ENCODE peak calls at places on chromosomes 16 and 17, in ten cellular contexts. One of them, this sample, is unnamed.

GRCh38 chr17:47987240-47987835 is 16.4 kb downstream of the CDK5RAP3 start:
- DNase-seq in GM23248: peak
- DNase-seq in dermis blood vessel endothelial cell: peak
- DNase-seq in fibroblast of pulmonary artery: no peak
- DNase-seq in posterior cingulate gyrus: no peak
- DNase-seq in NCI-H446: peak
- DNase-seq in ELR: no peak
- DNase-seq in nucleus accumbens: no peak
- DNase-seq in A549: no peak
- DNase-seq in mammary epithelial cell: no peak
- DNase-seq in this sample: peak

GRCh38 chr17:49553676-49554335 is 21.9 kb upstream of the NXPH3 start:
- DNase-seq in GM23248: no peak
- DNase-seq in dermis blood vessel endothelial cell: no peak
- DNase-seq in fibroblast of pulmonary artery: no peak
- DNase-seq in posterior cingulate gyrus: no peak
- DNase-seq in NCI-H446: no peak
- DNase-seq in ELR: no peak
- DNase-seq in nucleus accumbens: no peak
- DNase-seq in A549: no peak
- DNase-seq in mammary epithelial cell: no peak
- DNase-seq in this sample: no peak

GRCh38 chr17:81076097-81076754 is 41.3 kb downstream of the BAIAP2 start:
- DNase-seq in GM23248: no peak
- DNase-seq in dermis blood vessel endothelial cell: no peak
- DNase-seq in fibroblast of pulmonary artery: no peak
- DNase-seq in posterior cingulate gyrus: peak
- DNase-seq in NCI-H446: no peak
- DNase-seq in ELR: no peak
- DNase-seq in nucleus accumbens: no peak
- DNase-seq in A549: no peak
- DNase-seq in mammary epithelial cell: no peak
- DNase-seq in this sample: no peak

GRCh38 chr16:26169451-26169850 is 477.7 kb downstream of the HS3ST4 start:
- DNase-seq in GM23248: no peak
- DNase-seq in dermis blood vessel endothelial cell: no peak
- DNase-seq in fibroblast of pulmonary artery: no peak
- DNase-seq in posterior cingulate gyrus: no peak
- DNase-seq in NCI-H446: no peak
- DNase-seq in ELR: no peak
- DNase-seq in nucleus accumbens: no peak
- DNase-seq in A549: no peak
- DNase-seq in mammary epithelial cell: no peak
- DNase-seq in this sample: no peak

GRCh38 chr16:21684199-21684598 is 20.4 kb downstream of the OTOA start:
- DNase-seq in GM23248: peak
- DNase-seq in dermis blood vessel endothelial cell: peak
- DNase-seq in fibroblast of pulmonary artery: peak
- DNase-seq in posterior cingulate gyrus: no peak
- DNase-seq in NCI-H446: peak
- DNase-seq in ELR: peak
- DNase-seq in nucleus accumbens: no peak
- DNase-seq in A549: peak
- DNase-seq in mammary epithelial cell: no peak
- DNase-seq in this sample: no peak

GRCh38 chr17:82241926-82242697 is 13.3 kb downstream of the SLC16A3 start:
- DNase-seq in GM23248: no peak
- DNase-seq in dermis blood vessel endothelial cell: no peak
- DNase-seq in fibroblast of pulmonary artery: no peak
- DNase-seq in posterior cingulate gyrus: no peak
- DNase-seq in NCI-H446: no peak
- DNase-seq in ELR: peak
- DNase-seq in nucleus accumbens: no peak
- DNase-seq in A549: no peak
- DNase-seq in mammary epithelial cell: no peak
- DNase-seq in this sample: no peak

GRCh38 chr16:86777098-86777946 is 199.0 kb downstream of the FOXL1 start:
- DNase-seq in GM23248: peak
- DNase-seq in dermis blood vessel endothelial cell: no peak
- DNase-seq in fibroblast of pulmonary artery: no peak
- DNase-seq in posterior cingulate gyrus: no peak
- DNase-seq in NCI-H446: no peak
- DNase-seq in ELR: no peak
- DNase-seq in nucleus accumbens: no peak
- DNase-seq in A549: no peak
- DNase-seq in mammary epithelial cell: no peak
- DNase-seq in this sample: no peak

GRCh38 chr17:75998327-75998795 is 2.3 kb upstream of the CDK3 start:
- DNase-seq in GM23248: no peak
- DNase-seq in dermis blood vessel endothelial cell: no peak
- DNase-seq in fibroblast of pulmonary artery: no peak
- DNase-seq in posterior cingulate gyrus: peak
- DNase-seq in NCI-H446: no peak
- DNase-seq in ELR: peak
- DNase-seq in nucleus accumbens: no peak
- DNase-seq in A549: no peak
- DNase-seq in mammary epithelial cell: no peak
- DNase-seq in this sample: no peak

GRCh38 chr16:4576008-4576407 is 19.9 kb downstream of the C16orf96 start:
- DNase-seq in GM23248: no peak
- DNase-seq in dermis blood vessel endothelial cell: no peak
- DNase-seq in fibroblast of pulmonary artery: no peak
- DNase-seq in posterior cingulate gyrus: no peak
- DNase-seq in NCI-H446: no peak
- DNase-seq in ELR: no peak
- DNase-seq in nucleus accumbens: no peak
- DNase-seq in A549: no peak
- DNase-seq in mammary epithelial cell: no peak
- DNase-seq in this sample: no peak

GRCh38 chr17:62052765-62053338 is 12.2 kb downstream of the MED13 start:
- DNase-seq in GM23248: no peak
- DNase-seq in dermis blood vessel endothelial cell: peak
- DNase-seq in fibroblast of pulmonary artery: no peak
- DNase-seq in posterior cingulate gyrus: no peak
- DNase-seq in NCI-H446: no peak
- DNase-seq in ELR: no peak
- DNase-seq in nucleus accumbens: no peak
- DNase-seq in A549: no peak
- DNase-seq in mammary epithelial cell: no peak
- DNase-seq in this sample: peak

GRCh38 chr16:75305364-75306101 is 54.1 kb upstream of the BCAR1 start:
- DNase-seq in GM23248: peak
- DNase-seq in dermis blood vessel endothelial cell: peak
- DNase-seq in fibroblast of pulmonary artery: peak
- DNase-seq in posterior cingulate gyrus: no peak
- DNase-seq in NCI-H446: peak
- DNase-seq in ELR: peak
- DNase-seq in nucleus accumbens: no peak
- DNase-seq in A549: peak
- DNase-seq in mammary epithelial cell: peak
- DNase-seq in this sample: peak

GRCh38 chr17:80832266-80832676 is 159.4 kb upstream of the CHMP6 start:
- DNase-seq in GM23248: peak
- DNase-seq in dermis blood vessel endothelial cell: peak
- DNase-seq in fibroblast of pulmonary artery: peak
- DNase-seq in posterior cingulate gyrus: peak
- DNase-seq in NCI-H446: peak
- DNase-seq in ELR: peak
- DNase-seq in nucleus accumbens: peak
- DNase-seq in A549: peak
- DNase-seq in mammary epithelial cell: peak
- DNase-seq in this sample: peak

GRCh38 chr17:30249460-30249859 is 14.0 kb upstream of the SLC6A4 start:
- DNase-seq in GM23248: no peak
- DNase-seq in dermis blood vessel endothelial cell: no peak
- DNase-seq in fibroblast of pulmonary artery: peak
- DNase-seq in posterior cingulate gyrus: no peak
- DNase-seq in NCI-H446: no peak
- DNase-seq in ELR: no peak
- DNase-seq in nucleus accumbens: no peak
- DNase-seq in A549: no peak
- DNase-seq in mammary epithelial cell: no peak
- DNase-seq in this sample: no peak

GRCh38 chr16:27749547-27749875 is 199.6 kb downstream of the KATNIP start:
- DNase-seq in GM23248: no peak
- DNase-seq in dermis blood vessel endothelial cell: no peak
- DNase-seq in fibroblast of pulmonary artery: no peak
- DNase-seq in posterior cingulate gyrus: peak
- DNase-seq in NCI-H446: no peak
- DNase-seq in ELR: no peak
- DNase-seq in nucleus accumbens: no peak
- DNase-seq in A549: no peak
- DNase-seq in mammary epithelial cell: no peak
- DNase-seq in this sample: no peak

GRCh38 chr16:56047307-56048234 is 143.7 kb upstream of the GNAO1 start:
- DNase-seq in GM23248: no peak
- DNase-seq in dermis blood vessel endothelial cell: no peak
- DNase-seq in fibroblast of pulmonary artery: no peak
- DNase-seq in posterior cingulate gyrus: no peak
- DNase-seq in NCI-H446: peak
- DNase-seq in ELR: no peak
- DNase-seq in nucleus accumbens: no peak
- DNase-seq in A549: no peak
- DNase-seq in mammary epithelial cell: no peak
- DNase-seq in this sample: no peak

GRCh38 chr17:56594528-56595418 is 1.3 kb downstream of the NOG start:
- DNase-seq in GM23248: peak
- DNase-seq in dermis blood vessel endothelial cell: peak
- DNase-seq in fibroblast of pulmonary artery: no peak
- DNase-seq in posterior cingulate gyrus: no peak
- DNase-seq in NCI-H446: no peak
- DNase-seq in ELR: peak
- DNase-seq in nucleus accumbens: peak
- DNase-seq in A549: peak
- DNase-seq in mammary epithelial cell: peak
- DNase-seq in this sample: peak

GRCh38 chr17:29909604-29910003 is 20.4 kb downstream of the SSH2 start:
- DNase-seq in GM23248: peak
- DNase-seq in dermis blood vessel endothelial cell: peak
- DNase-seq in fibroblast of pulmonary artery: no peak
- DNase-seq in posterior cingulate gyrus: no peak
- DNase-seq in NCI-H446: no peak
- DNase-seq in ELR: peak
- DNase-seq in nucleus accumbens: no peak
- DNase-seq in A549: no peak
- DNase-seq in mammary epithelial cell: peak
- DNase-seq in this sample: no peak

GRCh38 chr16:667113-667779 is 686 bp upstream of the RHOT2 start:
- DNase-seq in GM23248: no peak
- DNase-seq in dermis blood vessel endothelial cell: no peak
- DNase-seq in fibroblast of pulmonary artery: no peak
- DNase-seq in posterior cingulate gyrus: no peak
- DNase-seq in NCI-H446: no peak
- DNase-seq in ELR: no peak
- DNase-seq in nucleus accumbens: peak
- DNase-seq in A549: no peak
- DNase-seq in mammary epithelial cell: no peak
- DNase-seq in this sample: no peak

GRCh38 chr16:10624527-10624926 is 44.1 kb upstream of the EMP2 start:
- DNase-seq in GM23248: no peak
- DNase-seq in dermis blood vessel endothelial cell: no peak
- DNase-seq in fibroblast of pulmonary artery: no peak
- DNase-seq in posterior cingulate gyrus: no peak
- DNase-seq in NCI-H446: no peak
- DNase-seq in ELR: no peak
- DNase-seq in nucleus accumbens: no peak
- DNase-seq in A549: no peak
- DNase-seq in mammary epithelial cell: peak
- DNase-seq in this sample: no peak

GRCh38 chr16:89918453-89919347 is at the start of gene MC1R:
- DNase-seq in GM23248: peak
- DNase-seq in dermis blood vessel endothelial cell: peak
- DNase-seq in fibroblast of pulmonary artery: peak
- DNase-seq in posterior cingulate gyrus: no peak
- DNase-seq in NCI-H446: no peak
- DNase-seq in ELR: peak
- DNase-seq in nucleus accumbens: no peak
- DNase-seq in A549: peak
- DNase-seq in mammary epithelial cell: no peak
- DNase-seq in this sample: peak

GRCh38 chr17:57645950-57646686 is 99.0 kb downstream of the CCDC182 start:
- DNase-seq in GM23248: peak
- DNase-seq in dermis blood vessel endothelial cell: no peak
- DNase-seq in fibroblast of pulmonary artery: no peak
- DNase-seq in posterior cingulate gyrus: no peak
- DNase-seq in NCI-H446: no peak
- DNase-seq in ELR: peak
- DNase-seq in nucleus accumbens: no peak
- DNase-seq in A549: no peak
- DNase-seq in mammary epithelial cell: peak
- DNase-seq in this sample: no peak

GRCh38 chr17:57075193-57075592 is 9.9 kb upstream of the AKAP1 start:
- DNase-seq in GM23248: no peak
- DNase-seq in dermis blood vessel endothelial cell: no peak
- DNase-seq in fibroblast of pulmonary artery: no peak
- DNase-seq in posterior cingulate gyrus: no peak
- DNase-seq in NCI-H446: no peak
- DNase-seq in ELR: no peak
- DNase-seq in nucleus accumbens: no peak
- DNase-seq in A549: no peak
- DNase-seq in mammary epithelial cell: no peak
- DNase-seq in this sample: no peak

GRCh38 chr16:53372942-53373871 is 61.1 kb upstream of the RBL2 start:
- DNase-seq in GM23248: no peak
- DNase-seq in dermis blood vessel endothelial cell: no peak
- DNase-seq in fibroblast of pulmonary artery: no peak
- DNase-seq in posterior cingulate gyrus: no peak
- DNase-seq in NCI-H446: no peak
- DNase-seq in ELR: no peak
- DNase-seq in nucleus accumbens: no peak
- DNase-seq in A549: peak
- DNase-seq in mammary epithelial cell: peak
- DNase-seq in this sample: no peak

GRCh38 chr17:80605326-80606066 is 60.9 kb downstream of the RPTOR start:
- DNase-seq in GM23248: peak
- DNase-seq in dermis blood vessel endothelial cell: peak
- DNase-seq in fibroblast of pulmonary artery: no peak
- DNase-seq in posterior cingulate gyrus: no peak
- DNase-seq in NCI-H446: no peak
- DNase-seq in ELR: peak
- DNase-seq in nucleus accumbens: no peak
- DNase-seq in A549: peak
- DNase-seq in mammary epithelial cell: peak
- DNase-seq in this sample: no peak

GRCh38 chr17:49546546-49547535 is 28.8 kb upstream of the NXPH3 start:
- DNase-seq in GM23248: no peak
- DNase-seq in dermis blood vessel endothelial cell: no peak
- DNase-seq in fibroblast of pulmonary artery: no peak
- DNase-seq in posterior cingulate gyrus: no peak
- DNase-seq in NCI-H446: no peak
- DNase-seq in ELR: no peak
- DNase-seq in nucleus accumbens: no peak
- DNase-seq in A549: no peak
- DNase-seq in mammary epithelial cell: no peak
- DNase-seq in this sample: no peak

GRCh38 chr17:39601010-39601597 is 6.6 kb downstream of the NEUROD2 start:
- DNase-seq in GM23248: no peak
- DNase-seq in dermis blood vessel endothelial cell: no peak
- DNase-seq in fibroblast of pulmonary artery: no peak
- DNase-seq in posterior cingulate gyrus: peak
- DNase-seq in NCI-H446: no peak
- DNase-seq in ELR: no peak
- DNase-seq in nucleus accumbens: no peak
- DNase-seq in A549: no peak
- DNase-seq in mammary epithelial cell: no peak
- DNase-seq in this sample: no peak

GRCh38 chr17:71472809-71473789 is 647.7 kb upstream of the SOX9 start:
- DNase-seq in GM23248: peak
- DNase-seq in dermis blood vessel endothelial cell: peak
- DNase-seq in fibroblast of pulmonary artery: peak
- DNase-seq in posterior cingulate gyrus: no peak
- DNase-seq in NCI-H446: peak
- DNase-seq in ELR: peak
- DNase-seq in nucleus accumbens: no peak
- DNase-seq in A549: peak
- DNase-seq in mammary epithelial cell: peak
- DNase-seq in this sample: no peak

GRCh38 chr16:76277099-76278030 is at the start of gene CNTNAP4:
- DNase-seq in GM23248: no peak
- DNase-seq in dermis blood vessel endothelial cell: no peak
- DNase-seq in fibroblast of pulmonary artery: no peak
- DNase-seq in posterior cingulate gyrus: peak
- DNase-seq in NCI-H446: no peak
- DNase-seq in ELR: no peak
- DNase-seq in nucleus accumbens: peak
- DNase-seq in A549: no peak
- DNase-seq in mammary epithelial cell: no peak
- DNase-seq in this sample: no peak

This sample was measured in endothelial cell of umbilical vein.